ENCODE peak calls at places on chromosomes 11 and 22, in six cellular contexts. O, L, W, K, D and G are unnamed samples.
A peak's percentile ranks its signal among the peaks of the same experiment; 100 is the strongest.

GRCh38 chr11:4022669-4023068 is 71.9 kb upstream of the RRM1 start:
- DNase-seq in O (no peak), W (no peak), K (no peak), L (no peak), D (no peak), G (no peak)

GRCh38 chr22:19419086-19419463 is 12.5 kb downstream of the HIRA start:
- DNase-seq in D (no peak), O (no peak), W (no peak), L (no peak), K (no peak), G (no peak)

GRCh38 chr11:93522448-93522847 is 20.7 kb downstream of the SMCO4 start:
- DNase-seq in K (no peak), O (no peak), W (no peak), D (no peak), L (no peak), G (no peak)

GRCh38 chr11:72781313-72782080 is 12.3 kb downstream of the STARD10 start:
- DNase-seq in O (peak; percentile 29), L (peak; percentile 65), K (peak; percentile 64), D (no peak), W (peak; percentile 32), G (peak; percentile 73)

GRCh38 chr11:115579181-115579825 is 75.1 kb upstream of the CADM1 start:
- DNase-seq in D (no peak), O (no peak), K (no peak), W (no peak), L (no peak), G (no peak)

GRCh38 chr11:2890466-2891241 is 5.1 kb upstream of the CDKN1C start:
- DNase-seq in W (no peak), L (no peak), K (no peak), O (no peak), D (no peak), G (no peak)

GRCh38 chr11:72625746-72626636 is 48.2 kb downstream of the PDE2A start:
- DNase-seq in O (no peak), L (no peak), D (no peak), K (no peak), W (no peak), G (no peak)

GRCh38 chr22:36816635-36817428 is at the start of gene PVALB:
- DNase-seq in D (no peak), K (no peak), O (no peak), W (peak; percentile 9), L (no peak), G (no peak)

GRCh38 chr11:96257036-96257435 is 86.0 kb downstream of the MAML2 start:
- DNase-seq in W (no peak), D (no peak), L (no peak), K (no peak), O (no peak), G (no peak)

GRCh38 chr22:41876275-41876674 is 38.6 kb downstream of the SHISA8 start:
- DNase-seq in W (no peak), L (no peak), K (no peak), O (no peak), D (no peak), G (no peak)